ENCODE peak calls at places on chromosomes 12 and 14, in seven cellular contexts. One of them, this sample, is unnamed.

GRCh38 chr14:56004807-56005579 is 113.2 kb upstream of the PELI2 start:
- DNase-seq in cardiac muscle cell: peak; percentile 90
- DNase-seq in transverse colon: peak; percentile 69
- DNase-seq in A549: peak; percentile 69
- DNase-seq in tibial artery: peak; percentile 26
- DNase-seq in GM23248: peak; percentile 92
- DNase-seq in GM10248: peak; percentile 35
- DNase-seq in this sample: no peak

GRCh38 chr12:130775953-130776856 is 60.1 kb upstream of the RIMBP2 start:
- DNase-seq in cardiac muscle cell: peak; percentile 84
- DNase-seq in transverse colon: peak; percentile 29
- DNase-seq in A549: peak; percentile 65
- DNase-seq in tibial artery: peak; percentile 43
- DNase-seq in GM23248: peak; percentile 94
- DNase-seq in GM10248: no peak
- DNase-seq in this sample: peak; percentile 80

GRCh38 chr12:106194351-106194750 is 53.5 kb downstream of the CKAP4 start:
- DNase-seq in cardiac muscle cell: no peak
- DNase-seq in transverse colon: no peak
- DNase-seq in A549: no peak
- DNase-seq in tibial artery: no peak
- DNase-seq in GM23248: no peak
- DNase-seq in GM10248: no peak
- DNase-seq in this sample: no peak

GRCh38 chr14:32366256-32366655 is 37.2 kb downstream of the AKAP6 start:
- DNase-seq in cardiac muscle cell: peak; percentile 51
- DNase-seq in transverse colon: no peak
- DNase-seq in A549: peak; percentile 35
- DNase-seq in tibial artery: no peak
- DNase-seq in GM23248: peak; percentile 67
- DNase-seq in GM10248: no peak
- DNase-seq in this sample: peak; percentile 59

GRCh38 chr12:26723379-26724308 is 109.3 kb downstream of the ITPR2 start:
- DNase-seq in cardiac muscle cell: peak; percentile 76
- DNase-seq in transverse colon: no peak
- DNase-seq in A549: no peak
- DNase-seq in tibial artery: peak; percentile 35
- DNase-seq in GM23248: peak; percentile 61
- DNase-seq in GM10248: no peak
- DNase-seq in this sample: no peak

GRCh38 chr12:58907326-58907855 is 12.9 kb downstream of the LRIG3 start:
- DNase-seq in cardiac muscle cell: peak; percentile 66
- DNase-seq in transverse colon: no peak
- DNase-seq in A549: no peak
- DNase-seq in tibial artery: no peak
- DNase-seq in GM23248: no peak
- DNase-seq in GM10248: no peak
- DNase-seq in this sample: no peak

GRCh38 chr14:35355981-35356839 is 48.3 kb downstream of the NFKBIA start:
- DNase-seq in cardiac muscle cell: peak; percentile 75
- DNase-seq in transverse colon: peak; percentile 90
- DNase-seq in A549: peak; percentile 68
- DNase-seq in tibial artery: no peak
- DNase-seq in GM23248: peak; percentile 60
- DNase-seq in GM10248: peak; percentile 48
- DNase-seq in this sample: no peak

GRCh38 chr12:52722680-52723079 is 19.4 kb upstream of the KRT77 start:
- DNase-seq in cardiac muscle cell: no peak
- DNase-seq in transverse colon: no peak
- DNase-seq in A549: no peak
- DNase-seq in tibial artery: no peak
- DNase-seq in GM23248: no peak
- DNase-seq in GM10248: no peak
- DNase-seq in this sample: no peak

GRCh38 chr14:57390806-57391562 is 598 bp downstream of the NAA30 start:
- DNase-seq in cardiac muscle cell: peak; percentile 41
- DNase-seq in transverse colon: peak; percentile 38
- DNase-seq in A549: peak; percentile 48
- DNase-seq in tibial artery: peak; percentile 36
- DNase-seq in GM23248: peak; percentile 71
- DNase-seq in GM10248: peak; percentile 58
- DNase-seq in this sample: peak; percentile 70

GRCh38 chr14:77071938-77072388 is 26.1 kb upstream of the CIPC start:
- DNase-seq in cardiac muscle cell: no peak
- DNase-seq in transverse colon: no peak
- DNase-seq in A549: no peak
- DNase-seq in tibial artery: no peak
- DNase-seq in GM23248: peak; percentile 71
- DNase-seq in GM10248: no peak
- DNase-seq in this sample: no peak